ENCODE peak calls at places on chromosomes 11 and 22, in nine cellular contexts. M is transverse colon, B is K562, O is ovary, X is tibial nerve, U is H1, P is suprapubic skin, T is stomach, E is A549. Z is an unnamed sample.

GRCh38 chr11:114080769-114081168 is 21.3 kb downstream of the ZBTB16 start:
- DNase-seq in M (no peak), B (no peak), O (no peak), X (no peak), U (no peak), P (no peak), T (no peak), E (no peak), Z (no peak)

GRCh38 chr11:17075506-17075905 is 2.0 kb downstream of the RPS13 start:
- DNase-seq in M (no peak), B (no peak), O (no peak), X (no peak), U (no peak), P (no peak), T (no peak), E (no peak), Z (no peak)

GRCh38 chr22:46626356-46626755 is 6.2 kb downstream of the GRAMD4 start:
- DNase-seq in M (no peak), B (peak), O (no peak), X (no peak), U (no peak), P (no peak), T (no peak), E (no peak), Z (no peak)

GRCh38 chr11:60122414-60123036 is 34.1 kb downstream of the MS4A2 start:
- DNase-seq in M (no peak), B (no peak), O (no peak), X (no peak), U (no peak), P (no peak), T (no peak), E (no peak), Z (no peak)

GRCh38 chr22:20060700-20061480 is 19.2 kb upstream of the DGCR8 start:
- DNase-seq in M (no peak), B (no peak), O (no peak), X (no peak), U (peak), P (no peak), T (no peak), E (no peak), Z (no peak)

GRCh38 chr22:38715176-38715764 is 9.5 kb downstream of the GTPBP1 start:
- DNase-seq in M (no peak), B (no peak), O (no peak), X (no peak), U (no peak), P (no peak), T (no peak), E (no peak), Z (no peak)

GRCh38 chr22:19723165-19723989 is at the start of gene GP1BB:
- DNase-seq in M (peak), B (peak), O (no peak), X (no peak), U (peak), P (no peak), T (peak), E (peak), Z (no peak)

GRCh38 chr11:132050577-132051180 is 680.3 kb downstream of the NTM start:
- DNase-seq in M (no peak), B (no peak), O (no peak), X (no peak), U (no peak), P (no peak), T (no peak), E (no peak), Z (no peak)

GRCh38 chr11:31799036-31799793 is 11.9 kb downstream of the PAX6 start:
- DNase-seq in M (no peak), B (no peak), O (no peak), X (no peak), U (no peak), P (no peak), T (no peak), E (no peak), Z (no peak)

GRCh38 chr22:27843441-27843840 is 41.9 kb upstream of the MN1 start:
- DNase-seq in M (no peak), B (no peak), O (no peak), X (no peak), U (no peak), P (peak), T (no peak), E (no peak), Z (peak)

GRCh38 chr22:25488244-25489020 is 76.0 kb upstream of the GRK3 start:
- DNase-seq in M (peak), B (no peak), O (peak), X (peak), U (no peak), P (no peak), T (peak), E (peak), Z (no peak)

GRCh38 chr11:28383471-28383870 is 275.3 kb downstream of the METTL15 start:
- DNase-seq in M (no peak), B (no peak), O (no peak), X (no peak), U (no peak), P (no peak), T (no peak), E (no peak), Z (no peak)

GRCh38 chr11:77214557-77214956 is 86.5 kb downstream of the MYO7A start:
- DNase-seq in M (no peak), B (no peak), O (no peak), X (no peak), U (no peak), P (peak), T (no peak), E (no peak), Z (no peak)

GRCh38 chr22:44020981-44021380 is 3.1 kb upstream of the PARVB start:
- DNase-seq in M (no peak), B (peak), O (no peak), X (no peak), U (no peak), P (no peak), T (no peak), E (no peak), Z (no peak)

GRCh38 chr22:25388866-25389540 is 169.6 kb downstream of the CRYBB2 start:
- DNase-seq in M (no peak), B (no peak), O (no peak), X (no peak), U (peak), P (no peak), T (no peak), E (no peak), Z (no peak)

GRCh38 chr22:50056214-50056972 is 1.7 kb downstream of the TTLL8 start:
- DNase-seq in M (no peak), B (no peak), O (no peak), X (no peak), U (no peak), P (no peak), T (no peak), E (no peak), Z (no peak)

GRCh38 chr11:127919206-127920000 is 668.0 kb downstream of the ETS1 start:
- DNase-seq in M (no peak), B (no peak), O (no peak), X (no peak), U (no peak), P (no peak), T (no peak), E (no peak), Z (no peak)

GRCh38 chr11:6200975-6201374 is 2.0 kb downstream of the OR52W1 start:
- DNase-seq in M (peak), B (no peak), O (no peak), X (peak), U (no peak), P (no peak), T (peak), E (no peak), Z (no peak)

GRCh38 chr22:25754527-25755202 is 12.7 kb downstream of the MYO18B start:
- DNase-seq in M (peak), B (no peak), O (no peak), X (no peak), U (no peak), P (no peak), T (no peak), E (peak), Z (peak)

GRCh38 chr11:27217948-27218410 is 145.0 kb downstream of the CCDC34 start:
- DNase-seq in M (no peak), B (no peak), O (no peak), X (no peak), U (peak), P (no peak), T (no peak), E (no peak), Z (no peak)

GRCh38 chr11:92510591-92510990 is 286.0 kb downstream of the FAT3 start:
- DNase-seq in M (no peak), B (no peak), O (no peak), X (no peak), U (no peak), P (no peak), T (no peak), E (no peak), Z (no peak)

GRCh38 chr11:2440646-2441045 is 3.7 kb downstream of the TRPM5 start:
- DNase-seq in M (no peak), B (no peak), O (no peak), X (no peak), U (no peak), P (no peak), T (no peak), E (no peak), Z (no peak)

GRCh38 chr22:47374273-47374771 is 611.9 kb downstream of the TBC1D22A start:
- DNase-seq in M (no peak), B (no peak), O (no peak), X (no peak), U (no peak), P (peak), T (no peak), E (no peak), Z (peak)

GRCh38 chr11:8871283-8871775 is 39.7 kb upstream of the AKIP1 start:
- DNase-seq in M (peak), B (no peak), O (peak), X (peak), U (peak), P (peak), T (peak), E (peak), Z (peak)

GRCh38 chr22:45684752-45685359 is 13.2 kb downstream of the ATXN10 start:
- DNase-seq in M (no peak), B (no peak), O (no peak), X (no peak), U (no peak), P (no peak), T (no peak), E (no peak), Z (no peak)

GRCh38 chr11:132838621-132839020 is 693.7 kb downstream of the OPCML start:
- DNase-seq in M (no peak), B (no peak), O (no peak), X (no peak), U (no peak), P (no peak), T (no peak), E (no peak), Z (no peak)

DNA sequence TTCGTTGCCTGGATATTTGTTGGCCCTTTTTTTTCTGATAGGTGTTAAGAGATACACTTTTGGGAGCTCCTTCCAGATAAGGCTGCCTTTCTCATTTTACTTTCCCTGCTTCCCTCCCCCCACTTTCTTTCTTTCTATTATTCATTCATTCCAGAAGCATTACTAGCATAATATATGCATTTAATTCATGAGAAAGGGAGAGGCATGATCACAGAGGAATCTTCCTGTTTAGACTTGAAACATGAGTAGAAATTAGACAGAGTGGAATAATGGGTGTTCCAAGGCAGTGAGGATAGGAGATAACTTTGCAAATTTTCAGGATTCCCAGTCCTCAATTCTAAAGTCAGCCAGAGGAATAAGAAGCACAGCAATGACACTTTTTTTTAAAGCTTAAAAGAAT is 14.6 kb downstream of the OR51E2 start:
- DNase-seq in M (no peak), B (no peak), O (no peak), X (no peak), U (no peak), P (no peak), T (no peak), E (no peak), Z (no peak)
- H3K27ac ChIP-seq in M (no peak), B (no peak), O (no peak), X (no peak), U (no peak), P (no peak), T (no peak), E (no peak), Z (no peak)

GRCh38 chr11:125253289-125253688 is 88.7 kb downstream of the PKNOX2 start:
- DNase-seq in M (no peak), B (no peak), O (no peak), X (no peak), U (no peak), P (no peak), T (no peak), E (no peak), Z (no peak)

GRCh38 chr11:125256471-125257010 is 92.0 kb downstream of the PKNOX2 start:
- DNase-seq in M (no peak), B (no peak), O (no peak), X (no peak), U (no peak), P (no peak), T (no peak), E (no peak), Z (no peak)

GRCh38 chr11:125253795-125254525 is 89.4 kb downstream of the PKNOX2 start:
- DNase-seq in M (no peak), B (no peak), O (peak), X (no peak), U (no peak), P (no peak), T (no peak), E (no peak), Z (no peak)

GRCh38 chr11:125250316-125250870 is 85.8 kb downstream of the PKNOX2 start:
- DNase-seq in M (no peak), B (no peak), O (peak), X (no peak), U (no peak), P (no peak), T (no peak), E (no peak), Z (no peak)

DNA sequence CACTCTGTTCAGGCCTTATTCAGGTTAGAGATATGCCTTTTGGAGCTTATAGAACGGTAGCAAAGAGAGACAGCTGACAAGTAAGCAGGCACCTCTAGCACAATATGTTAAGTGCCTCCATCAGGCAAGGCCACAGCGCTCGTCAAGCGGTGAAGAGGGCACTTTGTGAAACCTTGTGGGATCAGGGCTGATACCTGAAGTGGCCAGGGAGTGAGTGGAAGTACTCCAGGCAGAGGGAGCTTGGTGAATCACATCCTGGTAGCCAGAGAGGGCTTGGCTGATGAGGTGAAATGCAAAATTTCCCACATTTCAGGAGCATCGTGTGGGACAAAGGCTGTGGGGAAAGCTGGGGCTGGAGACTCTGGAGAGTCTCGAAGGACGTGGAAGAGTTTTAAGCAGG is 87.4 kb downstream of the PKNOX2 start:
- DNase-seq in M (no peak), B (no peak), O (no peak), X (no peak), U (no peak), P (no peak), T (no peak), E (no peak), Z (no peak)
- TF ChIP-seq EP300 in M (no peak), B (no peak), O (no peak), X (no peak), U (no peak), P (no peak), T (no peak), E (no peak), Z (no peak)

DNA sequence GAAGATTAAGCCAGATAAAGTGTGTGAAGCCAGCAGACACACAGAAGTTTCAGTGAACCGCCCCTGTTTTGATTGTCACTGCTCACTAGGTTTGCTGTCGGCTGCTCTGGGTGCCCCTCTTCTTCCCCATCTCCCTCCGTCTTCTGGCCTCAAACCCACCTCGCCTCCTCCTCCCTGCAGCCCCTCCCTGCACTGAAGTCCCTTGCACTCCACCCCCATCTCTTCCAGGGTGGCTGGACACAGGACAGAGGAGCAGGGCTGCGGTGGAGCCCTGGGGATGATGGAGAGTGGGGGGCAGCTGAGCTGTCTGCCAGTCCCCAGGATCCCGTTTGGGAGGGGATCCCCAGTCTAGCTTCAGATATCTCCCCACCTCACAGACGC is 53.5 kb downstream of the CYTH4 start:
- DNase-seq in M (no peak), B (no peak), O (no peak), X (no peak), U (no peak), P (no peak), T (no peak), E (no peak), Z (no peak)
- H3K4me3 ChIP-seq in M (no peak), B (no peak), O (no peak), X (no peak), U (no peak), P (no peak), T (no peak), E (no peak), Z (no peak)

GRCh38 chr11:47400813-47401279 is 7.5 kb upstream of the SLC39A13 start:
- DNase-seq in M (no peak), B (no peak), O (no peak), X (no peak), U (no peak), P (no peak), T (no peak), E (no peak), Z (no peak)
- H3K27ac ChIP-seq in M (peak), B (peak), O (no peak), X (peak), U (no peak), P (peak), T (peak), E (peak), Z (peak)

GRCh38 chr11:12280838-12281565 is 96.4 kb upstream of the PARVA start:
- DNase-seq in M (no peak), B (no peak), O (no peak), X (no peak), U (peak), P (peak), T (peak), E (no peak), Z (no peak)
- TF ChIP-seq EP300 in M (no peak), B (no peak), O (no peak), X (no peak), U (no peak), P (no peak), T (no peak), E (no peak), Z (no peak)

DNA sequence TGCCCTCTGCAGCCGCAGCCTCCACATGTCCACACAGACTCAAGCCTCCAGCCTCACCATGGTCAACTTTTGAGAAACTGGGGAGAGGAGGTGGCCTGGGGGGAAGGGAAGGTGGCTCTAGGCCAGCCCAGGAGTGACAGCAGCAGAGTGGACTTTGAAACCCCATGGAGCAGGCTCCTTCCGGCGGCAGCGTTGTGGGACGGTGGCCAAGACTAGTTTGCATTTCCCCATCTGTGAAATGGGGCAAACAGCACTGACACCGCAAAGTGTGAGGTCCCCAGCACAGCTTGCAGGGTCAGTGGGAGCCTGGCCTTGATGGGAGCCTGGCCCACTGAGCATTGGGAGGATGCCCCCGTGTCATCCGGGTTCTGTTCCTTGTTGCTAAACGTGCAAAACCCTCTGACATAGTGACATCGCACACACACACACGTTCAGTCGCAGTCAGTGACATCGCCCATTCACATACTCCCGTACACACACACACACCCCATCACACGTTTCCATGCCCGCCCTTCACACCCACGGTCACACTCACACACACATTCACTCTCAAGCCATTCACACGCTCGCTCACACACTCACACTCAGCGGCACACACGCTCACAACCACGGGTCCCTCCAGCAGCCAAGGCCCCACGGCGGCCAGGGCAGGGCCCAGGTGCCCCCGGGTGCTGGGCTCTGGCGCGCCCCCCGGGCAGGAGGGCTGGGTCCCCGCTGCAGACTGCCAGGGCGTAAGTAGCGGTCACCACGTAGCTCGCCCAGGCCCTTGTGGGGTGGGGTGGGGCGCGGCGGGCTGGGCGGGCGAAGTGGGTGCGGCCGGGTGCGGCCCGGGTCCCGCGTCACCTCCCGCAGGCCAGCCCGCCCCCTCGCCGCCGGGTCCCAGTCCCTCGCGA is 578 bp downstream of the CYB5R3 start:
- DNase-seq in M (peak), B (peak), O (no peak), X (no peak), U (no peak), P (no peak), T (peak), E (peak), Z (no peak)
- H3K4me3 ChIP-seq in M (peak), B (peak), O (peak), X (peak), U (peak), P (peak), T (peak), E (peak), Z (peak)

DNA sequence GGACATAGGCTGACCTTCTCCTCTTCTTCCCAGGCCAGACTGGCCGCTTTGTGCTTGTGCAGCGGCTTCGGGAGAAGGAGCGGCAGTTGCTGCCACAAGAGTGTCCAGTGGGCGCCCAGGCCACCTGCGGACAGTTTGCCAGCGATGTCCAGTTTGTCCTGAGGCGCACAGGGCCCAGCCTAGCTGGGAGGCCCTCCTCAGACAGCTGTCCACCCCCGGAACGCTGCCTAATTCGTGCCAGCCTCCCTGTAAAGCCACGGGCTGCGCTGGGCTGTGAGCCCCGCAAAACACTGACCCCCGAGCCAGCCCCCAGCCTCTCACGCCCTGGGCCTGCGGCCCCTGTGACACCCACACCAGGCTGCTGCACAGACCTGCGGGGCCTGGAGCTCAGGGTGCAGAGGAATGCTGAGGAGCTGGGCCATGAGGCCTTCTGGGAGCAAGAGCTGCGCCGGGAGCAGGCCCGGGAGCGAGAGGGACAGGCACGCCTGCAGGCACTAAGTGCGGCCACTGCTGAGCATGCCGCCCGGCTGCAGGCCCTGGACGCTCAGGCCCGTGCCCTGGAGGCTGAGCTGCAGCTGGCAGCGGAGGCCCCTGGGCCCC is 1.4 kb downstream of the RASSF7 start:
- DNase-seq in M (no peak), B (no peak), O (no peak), X (no peak), U (no peak), P (no peak), T (no peak), E (no peak), Z (no peak)
- H3K27ac ChIP-seq in M (peak), B (no peak), O (no peak), X (no peak), U (no peak), P (peak), T (peak), E (peak), Z (no peak)